ENCODE peak calls at places on chromosomes 5 and 9, in five cellular contexts. One of them, this sample, is unnamed.

GRCh38 chr9:123925161-123925560 is 4.8 kb downstream of the DENND1A start:
- ATAC-seq in esophagus mucosa: no peak
- ATAC-seq in natural killer cell: no peak
- ATAC-seq in RWPE2: no peak
- ATAC-seq in activated CD4-positive, alpha-beta T cell treated with anti-CD3 and anti-CD28 coated beads for 36 hours: no peak
- ATAC-seq in this sample: no peak

GRCh38 chr5:149181702-149182101 is 40.4 kb downstream of the ABLIM3 start:
- ATAC-seq in esophagus mucosa: no peak
- ATAC-seq in natural killer cell: no peak
- ATAC-seq in RWPE2: no peak
- ATAC-seq in activated CD4-positive, alpha-beta T cell treated with anti-CD3 and anti-CD28 coated beads for 36 hours: no peak
- ATAC-seq in this sample: no peak

GRCh38 chr9:3292311-3292710 is 233.5 kb downstream of the RFX3 start:
- ATAC-seq in esophagus mucosa: no peak
- ATAC-seq in natural killer cell: no peak
- ATAC-seq in RWPE2: no peak
- ATAC-seq in activated CD4-positive, alpha-beta T cell treated with anti-CD3 and anti-CD28 coated beads for 36 hours: no peak
- ATAC-seq in this sample: no peak

GRCh38 chr5:34604119-34604675 is 51.9 kb upstream of the RAI14 start:
- ATAC-seq in esophagus mucosa: peak
- ATAC-seq in natural killer cell: no peak
- ATAC-seq in RWPE2: peak
- ATAC-seq in activated CD4-positive, alpha-beta T cell treated with anti-CD3 and anti-CD28 coated beads for 36 hours: no peak
- ATAC-seq in this sample: no peak

GRCh38 chr9:32525506-32525905 is 490 bp downstream of the RIGI start:
- ATAC-seq in esophagus mucosa: peak
- ATAC-seq in natural killer cell: peak
- ATAC-seq in RWPE2: peak
- ATAC-seq in activated CD4-positive, alpha-beta T cell treated with anti-CD3 and anti-CD28 coated beads for 36 hours: peak
- ATAC-seq in this sample: peak

GRCh38 chr5:42654645-42655044 is 102.0 kb upstream of the CCDC152 start:
- ATAC-seq in esophagus mucosa: no peak
- ATAC-seq in natural killer cell: no peak
- ATAC-seq in RWPE2: no peak
- ATAC-seq in activated CD4-positive, alpha-beta T cell treated with anti-CD3 and anti-CD28 coated beads for 36 hours: no peak
- ATAC-seq in this sample: no peak

GRCh38 chr5:124718376-124718775 is 28.1 kb downstream of the ZNF608 start:
- ATAC-seq in esophagus mucosa: no peak
- ATAC-seq in natural killer cell: no peak
- ATAC-seq in RWPE2: no peak
- ATAC-seq in activated CD4-positive, alpha-beta T cell treated with anti-CD3 and anti-CD28 coated beads for 36 hours: no peak
- ATAC-seq in this sample: no peak

GRCh38 chr5:175798626-175799025 is 72.8 kb upstream of the CPLX2 start:
- ATAC-seq in esophagus mucosa: no peak
- ATAC-seq in natural killer cell: no peak
- ATAC-seq in RWPE2: no peak
- ATAC-seq in activated CD4-positive, alpha-beta T cell treated with anti-CD3 and anti-CD28 coated beads for 36 hours: no peak
- ATAC-seq in this sample: no peak

GRCh38 chr5:115124741-115125140 is 45.0 kb downstream of the TRIM36 start:
- ATAC-seq in esophagus mucosa: no peak
- ATAC-seq in natural killer cell: no peak
- ATAC-seq in RWPE2: peak
- ATAC-seq in activated CD4-positive, alpha-beta T cell treated with anti-CD3 and anti-CD28 coated beads for 36 hours: no peak
- ATAC-seq in this sample: no peak

GRCh38 chr5:168015506-168015905 is 275.9 kb upstream of the WWC1 start:
- ATAC-seq in esophagus mucosa: no peak
- ATAC-seq in natural killer cell: no peak
- ATAC-seq in RWPE2: no peak
- ATAC-seq in activated CD4-positive, alpha-beta T cell treated with anti-CD3 and anti-CD28 coated beads for 36 hours: no peak
- ATAC-seq in this sample: no peak

GRCh38 chr9:134219721-134220060 is 55.3 kb upstream of the RNU6ATAC start:
- ATAC-seq in esophagus mucosa: no peak
- ATAC-seq in natural killer cell: no peak
- ATAC-seq in RWPE2: no peak
- ATAC-seq in activated CD4-positive, alpha-beta T cell treated with anti-CD3 and anti-CD28 coated beads for 36 hours: no peak
- ATAC-seq in this sample: no peak

GRCh38 chr9:84609779-84610178 is 59.8 kb upstream of the NTRK2 start:
- ATAC-seq in esophagus mucosa: no peak
- ATAC-seq in natural killer cell: no peak
- ATAC-seq in RWPE2: no peak
- ATAC-seq in activated CD4-positive, alpha-beta T cell treated with anti-CD3 and anti-CD28 coated beads for 36 hours: no peak
- ATAC-seq in this sample: no peak

GRCh38 chr5:125226825-125227224 is 480.4 kb upstream of the ZNF608 start:
- ATAC-seq in esophagus mucosa: no peak
- ATAC-seq in natural killer cell: no peak
- ATAC-seq in RWPE2: no peak
- ATAC-seq in activated CD4-positive, alpha-beta T cell treated with anti-CD3 and anti-CD28 coated beads for 36 hours: no peak
- ATAC-seq in this sample: no peak

GRCh38 chr9:130029223-130029583 is 13.8 kb downstream of the FNBP1 start:
- ATAC-seq in esophagus mucosa: no peak
- ATAC-seq in natural killer cell: no peak
- ATAC-seq in RWPE2: no peak
- ATAC-seq in activated CD4-positive, alpha-beta T cell treated with anti-CD3 and anti-CD28 coated beads for 36 hours: peak
- ATAC-seq in this sample: no peak

GRCh38 chr5:42995152-42995751 is 44.9 kb downstream of the ANXA2R start:
- ATAC-seq in esophagus mucosa: no peak
- ATAC-seq in natural killer cell: no peak
- ATAC-seq in RWPE2: no peak
- ATAC-seq in activated CD4-positive, alpha-beta T cell treated with anti-CD3 and anti-CD28 coated beads for 36 hours: no peak
- ATAC-seq in this sample: no peak

GRCh38 chr5:32600057-32600622 is 14.8 kb downstream of the SUB1 start:
- ATAC-seq in esophagus mucosa: no peak
- ATAC-seq in natural killer cell: no peak
- ATAC-seq in RWPE2: peak
- ATAC-seq in activated CD4-positive, alpha-beta T cell treated with anti-CD3 and anti-CD28 coated beads for 36 hours: no peak
- ATAC-seq in this sample: peak

GRCh38 chr5:112757468-112758208 is 20.0 kb downstream of the APC start:
- ATAC-seq in esophagus mucosa: peak
- ATAC-seq in natural killer cell: peak
- ATAC-seq in RWPE2: peak
- ATAC-seq in activated CD4-positive, alpha-beta T cell treated with anti-CD3 and anti-CD28 coated beads for 36 hours: peak
- ATAC-seq in this sample: peak

GRCh38 chr5:134567651-134568338 is 42.3 kb downstream of the JADE2 start:
- ATAC-seq in esophagus mucosa: peak
- ATAC-seq in natural killer cell: no peak
- ATAC-seq in RWPE2: peak
- ATAC-seq in activated CD4-positive, alpha-beta T cell treated with anti-CD3 and anti-CD28 coated beads for 36 hours: no peak
- ATAC-seq in this sample: peak

GRCh38 chr9:13324988-13325387 is 45.5 kb upstream of the MPDZ start:
- ATAC-seq in esophagus mucosa: no peak
- ATAC-seq in natural killer cell: no peak
- ATAC-seq in RWPE2: no peak
- ATAC-seq in activated CD4-positive, alpha-beta T cell treated with anti-CD3 and anti-CD28 coated beads for 36 hours: no peak
- ATAC-seq in this sample: no peak

GRCh38 chr5:220008-220407 is 1.9 kb downstream of the SDHA start:
- ATAC-seq in esophagus mucosa: no peak
- ATAC-seq in natural killer cell: peak
- ATAC-seq in RWPE2: no peak
- ATAC-seq in activated CD4-positive, alpha-beta T cell treated with anti-CD3 and anti-CD28 coated beads for 36 hours: peak
- ATAC-seq in this sample: no peak

GRCh38 chr9:89418112-89418872 is 79.6 kb downstream of the SEMA4D start:
- ATAC-seq in esophagus mucosa: no peak
- ATAC-seq in natural killer cell: peak
- ATAC-seq in RWPE2: no peak
- ATAC-seq in activated CD4-positive, alpha-beta T cell treated with anti-CD3 and anti-CD28 coated beads for 36 hours: no peak
- ATAC-seq in this sample: no peak

GRCh38 chr5:38871211-38871610 is 25.4 kb downstream of the OSMR start:
- ATAC-seq in esophagus mucosa: peak
- ATAC-seq in natural killer cell: no peak
- ATAC-seq in RWPE2: no peak
- ATAC-seq in activated CD4-positive, alpha-beta T cell treated with anti-CD3 and anti-CD28 coated beads for 36 hours: no peak
- ATAC-seq in this sample: no peak

GRCh38 chr5:77867914-77868313 is 91.8 kb upstream of the TBCA start:
- ATAC-seq in esophagus mucosa: no peak
- ATAC-seq in natural killer cell: no peak
- ATAC-seq in RWPE2: peak
- ATAC-seq in activated CD4-positive, alpha-beta T cell treated with anti-CD3 and anti-CD28 coated beads for 36 hours: no peak
- ATAC-seq in this sample: no peak

GRCh38 chr9:3478549-3478953 is 47.2 kb downstream of the RFX3 start:
- ATAC-seq in esophagus mucosa: peak
- ATAC-seq in natural killer cell: no peak
- ATAC-seq in RWPE2: peak
- ATAC-seq in activated CD4-positive, alpha-beta T cell treated with anti-CD3 and anti-CD28 coated beads for 36 hours: peak
- ATAC-seq in this sample: no peak

GRCh38 chr9:102841376-102841775 is 153.8 kb upstream of the CYLC2 start:
- ATAC-seq in esophagus mucosa: no peak
- ATAC-seq in natural killer cell: no peak
- ATAC-seq in RWPE2: no peak
- ATAC-seq in activated CD4-positive, alpha-beta T cell treated with anti-CD3 and anti-CD28 coated beads for 36 hours: no peak
- ATAC-seq in this sample: no peak

GRCh38 chr5:55338810-55339243 is 31.0 kb downstream of the MTREX start:
- ATAC-seq in esophagus mucosa: no peak
- ATAC-seq in natural killer cell: no peak
- ATAC-seq in RWPE2: no peak
- ATAC-seq in activated CD4-positive, alpha-beta T cell treated with anti-CD3 and anti-CD28 coated beads for 36 hours: peak
- ATAC-seq in this sample: no peak

GRCh38 chr9:10274156-10274555 is 338.6 kb downstream of the PTPRD start:
- ATAC-seq in esophagus mucosa: no peak
- ATAC-seq in natural killer cell: no peak
- ATAC-seq in RWPE2: no peak
- ATAC-seq in activated CD4-positive, alpha-beta T cell treated with anti-CD3 and anti-CD28 coated beads for 36 hours: no peak
- ATAC-seq in this sample: no peak

GRCh38 chr5:43422143-43422542 is 10.0 kb upstream of the CCL28 start:
- ATAC-seq in esophagus mucosa: peak
- ATAC-seq in natural killer cell: no peak
- ATAC-seq in RWPE2: peak
- ATAC-seq in activated CD4-positive, alpha-beta T cell treated with anti-CD3 and anti-CD28 coated beads for 36 hours: peak
- ATAC-seq in this sample: peak

GRCh38 chr9:120477534-120478001 is 102.4 kb downstream of the CDK5RAP2 start:
- ATAC-seq in esophagus mucosa: peak
- ATAC-seq in natural killer cell: peak
- ATAC-seq in RWPE2: peak
- ATAC-seq in activated CD4-positive, alpha-beta T cell treated with anti-CD3 and anti-CD28 coated beads for 36 hours: peak
- ATAC-seq in this sample: peak

GRCh38 chr9:69186841-69187611 is 12.9 kb downstream of the TJP2 start:
- ATAC-seq in esophagus mucosa: no peak
- ATAC-seq in natural killer cell: no peak
- ATAC-seq in RWPE2: peak
- ATAC-seq in activated CD4-positive, alpha-beta T cell treated with anti-CD3 and anti-CD28 coated beads for 36 hours: no peak
- ATAC-seq in this sample: peak

GRCh38 chr9:101119206-101119819 is 90.8 kb downstream of the PLPPR1 start:
- ATAC-seq in esophagus mucosa: peak
- ATAC-seq in natural killer cell: no peak
- ATAC-seq in RWPE2: peak
- ATAC-seq in activated CD4-positive, alpha-beta T cell treated with anti-CD3 and anti-CD28 coated beads for 36 hours: no peak
- ATAC-seq in this sample: no peak

GRCh38 chr5:41869150-41869738 is 981 bp downstream of the OXCT1 start:
- ATAC-seq in esophagus mucosa: peak
- ATAC-seq in natural killer cell: no peak
- ATAC-seq in RWPE2: peak
- ATAC-seq in activated CD4-positive, alpha-beta T cell treated with anti-CD3 and anti-CD28 coated beads for 36 hours: no peak
- ATAC-seq in this sample: peak

GRCh38 chr9:128762664-128763449 is 8.9 kb downstream of the ZER1 start:
- ATAC-seq in esophagus mucosa: no peak
- ATAC-seq in natural killer cell: no peak
- ATAC-seq in RWPE2: no peak
- ATAC-seq in activated CD4-positive, alpha-beta T cell treated with anti-CD3 and anti-CD28 coated beads for 36 hours: no peak
- ATAC-seq in this sample: no peak

GRCh38 chr9:87502446-87503232 is 5.0 kb downstream of the DAPK1 start:
- ATAC-seq in esophagus mucosa: peak
- ATAC-seq in natural killer cell: peak
- ATAC-seq in RWPE2: no peak
- ATAC-seq in activated CD4-positive, alpha-beta T cell treated with anti-CD3 and anti-CD28 coated beads for 36 hours: no peak
- ATAC-seq in this sample: peak

GRCh38 chr5:112338681-112339337 is 80.3 kb downstream of the EPB41L4A start:
- ATAC-seq in esophagus mucosa: peak
- ATAC-seq in natural killer cell: no peak
- ATAC-seq in RWPE2: peak
- ATAC-seq in activated CD4-positive, alpha-beta T cell treated with anti-CD3 and anti-CD28 coated beads for 36 hours: no peak
- ATAC-seq in this sample: peak

GRCh38 chr5:172071244-172071875 is 64.9 kb upstream of the FBXW11 start:
- ATAC-seq in esophagus mucosa: no peak
- ATAC-seq in natural killer cell: no peak
- ATAC-seq in RWPE2: no peak
- ATAC-seq in activated CD4-positive, alpha-beta T cell treated with anti-CD3 and anti-CD28 coated beads for 36 hours: peak
- ATAC-seq in this sample: no peak

GRCh38 chr5:95631265-95631957 is 11.5 kb downstream of the GPR150 start:
- ATAC-seq in esophagus mucosa: no peak
- ATAC-seq in natural killer cell: no peak
- ATAC-seq in RWPE2: peak
- ATAC-seq in activated CD4-positive, alpha-beta T cell treated with anti-CD3 and anti-CD28 coated beads for 36 hours: peak
- ATAC-seq in this sample: no peak

GRCh38 chr9:112726428-112726827 is 8.5 kb upstream of the INIP start:
- ATAC-seq in esophagus mucosa: no peak
- ATAC-seq in natural killer cell: no peak
- ATAC-seq in RWPE2: no peak
- ATAC-seq in activated CD4-positive, alpha-beta T cell treated with anti-CD3 and anti-CD28 coated beads for 36 hours: no peak
- ATAC-seq in this sample: no peak

This sample was measured in gastroesophageal sphincter.